ENCODE peak calls at places on chromosomes 4 and X, in ten cellular contexts. B is activated T-cell treated with anti-CD3 and anti-CD28 coated beads, Interleukin-2, amount 50 U/mL, for 4 hours; G is GOT3; N is HS-5; A is adipocyte; W is MM.1S; E is iPS-NIHi11; U is COLO829; R is SIG-M5; T is left colon. K is an unnamed sample.

GRCh38 chr4:153513596-153513995 is 47.4 kb downstream of the TMEM131L start:
- DNase-seq in U (no peak), E (no peak), T (no peak), G (no peak), R (no peak), A (peak), W (no peak), B (no peak), N (peak), K (no peak)

GRCh38 chr4:47662975-47663374 is 174.9 kb downstream of the CORIN start:
- DNase-seq in U (no peak), E (peak), R (no peak), N (no peak), W (peak), B (no peak), G (no peak), A (peak), T (no peak), K (no peak)

GRCh38 chr4:173191623-173192041 is 23.0 kb downstream of the GALNT7 start:
- DNase-seq in E (no peak), R (no peak), G (no peak), A (peak), U (no peak), B (no peak), T (no peak), N (no peak), W (no peak), K (no peak)

GRCh38 chrX:68846536-68846935 is 17.7 kb downstream of the EFNB1 start:
- DNase-seq in A (peak), R (no peak), U (no peak), W (no peak), E (peak), T (no peak), B (no peak), N (no peak), G (no peak), K (no peak)

GRCh38 chr4:90951037-90951436 is 823.8 kb downstream of the CCSER1 start:
- DNase-seq in A (no peak), U (no peak), T (no peak), W (no peak), B (no peak), G (no peak), R (no peak), E (peak), N (peak), K (no peak)

GRCh38 chr4:111506706-111507105 is 638.5 kb upstream of the FAM241A start:
- DNase-seq in E (no peak), T (no peak), N (peak), U (no peak), A (peak), R (no peak), B (no peak), G (no peak), W (no peak), K (no peak)

GRCh38 chrX:38175140-38175539 is 45.5 kb downstream of the SRPX start:
- DNase-seq in W (peak), A (peak), G (no peak), R (no peak), E (peak), U (peak), N (no peak), B (no peak), T (no peak), K (no peak)

GRCh38 chrX:1462596-1463251 is 10.0 kb upstream of the ASMTL start:
- DNase-seq in G (no peak), A (peak), U (no peak), T (peak), N (no peak), W (no peak), R (no peak), E (no peak), B (peak), K (no peak)

GRCh38 chr4:185950891-185951290 is 118.1 kb upstream of the TLR3 start:
- DNase-seq in G (no peak), U (no peak), A (peak), N (peak), B (no peak), T (no peak), W (no peak), R (no peak), E (no peak), K (no peak)

GRCh38 chr4:139898293-139898692 is 232.7 kb downstream of the MGST2 start:
- DNase-seq in A (no peak), R (no peak), W (peak), U (no peak), E (no peak), T (no peak), B (no peak), G (no peak), N (no peak), K (no peak)

GRCh38 chrX:103730746-103731508 is 20.2 kb downstream of the TMEM31 start:
- DNase-seq in T (no peak), G (peak), U (no peak), B (no peak), N (peak), E (peak), R (no peak), A (peak), W (no peak), K (no peak)

GRCh38 chr4:94461506-94461905 is 9.8 kb downstream of the PDLIM5 start:
- DNase-seq in U (no peak), G (no peak), A (no peak), T (no peak), W (no peak), B (no peak), N (no peak), R (no peak), E (no peak), K (no peak)

GRCh38 chrX:13716905-13717304 is 17.5 kb downstream of the TRAPPC2 start:
- DNase-seq in A (no peak), T (no peak), E (no peak), R (no peak), N (no peak), B (no peak), W (peak), G (no peak), U (no peak), K (no peak)

GRCh38 chr4:123649248-123649643 is 252.7 kb downstream of the SPRY1 start:
- DNase-seq in N (no peak), A (no peak), U (no peak), W (no peak), G (no peak), T (no peak), E (no peak), B (no peak), R (no peak), K (no peak)

GRCh38 chr4:1879491-1879890 is 8.3 kb downstream of the NSD2 start:
- DNase-seq in U (no peak), B (no peak), E (no peak), A (no peak), G (no peak), R (peak), W (no peak), N (no peak), T (no peak), K (no peak)

GRCh38 chr4:23022032-23022431 is 329.3 kb downstream of the GBA3 start:
- DNase-seq in G (no peak), E (no peak), W (no peak), B (no peak), N (peak), T (no peak), U (peak), R (no peak), A (no peak), K (no peak)

GRCh38 chrX:262391-262909 is 18.7 kb upstream of the PLCXD1 start:
- DNase-seq in N (no peak), A (no peak), T (no peak), W (no peak), U (no peak), R (no peak), G (no peak), B (no peak), E (no peak), K (no peak)

GRCh38 chr4:93346840-93347239 is 481.7 kb upstream of the ATOH1 start:
- DNase-seq in T (no peak), W (no peak), E (no peak), N (no peak), B (no peak), G (no peak), R (no peak), A (no peak), U (no peak), K (no peak)

GRCh38 chr4:87835192-87835591 is 2.4 kb downstream of the MEPE start:
- DNase-seq in T (no peak), W (no peak), B (no peak), A (no peak), U (no peak), N (no peak), R (no peak), G (no peak), E (no peak), K (no peak)

GRCh38 chr4:123037809-123038208 is 115.4 kb upstream of the NUDT6 start:
- DNase-seq in N (no peak), G (no peak), T (no peak), E (no peak), R (no peak), B (no peak), A (peak), W (no peak), U (no peak), K (no peak)

GRCh38 chr4:161329852-161330251 is 833.9 kb downstream of the FSTL5 start:
- DNase-seq in N (no peak), G (no peak), U (no peak), T (no peak), W (no peak), E (no peak), R (no peak), B (no peak), A (no peak), K (no peak)

GRCh38 chrX:148417934-148418333 is 82.5 kb upstream of the AFF2 start:
- DNase-seq in W (no peak), T (no peak), G (no peak), B (no peak), R (no peak), A (no peak), N (no peak), E (no peak), U (no peak), K (no peak)

GRCh38 chr4:112332398-112332797 is 35.2 kb downstream of the ALPK1 start:
- DNase-seq in B (no peak), A (no peak), R (no peak), W (no peak), T (no peak), E (no peak), U (no peak), G (no peak), N (no peak), K (no peak)

GRCh38 chrX:20432048-20432447 is 165.3 kb upstream of the RPS6KA3 start:
- DNase-seq in B (no peak), W (no peak), G (no peak), U (peak), A (no peak), R (no peak), N (no peak), E (no peak), T (no peak), K (no peak)

GRCh38 chr4:56653461-56654237 is 27.4 kb downstream of the HOPX start:
- DNase-seq in W (no peak), B (no peak), U (no peak), A (no peak), T (no peak), G (no peak), R (no peak), E (no peak), N (no peak), K (no peak)

GRCh38 chr4:26346203-26346620 is 25.4 kb downstream of the RBPJ start:
- DNase-seq in N (no peak), T (no peak), W (no peak), A (no peak), B (no peak), R (no peak), E (peak), G (no peak), U (no peak), K (no peak)

GRCh38 chr4:8730159-8730558 is 137.6 kb downstream of the CPZ start:
- DNase-seq in W (no peak), B (no peak), T (no peak), R (no peak), G (no peak), E (no peak), N (no peak), A (no peak), U (no peak), K (peak)

GRCh38 chr4:39320381-39321115 is 45.6 kb downstream of the RFC1 start:
- DNase-seq in W (no peak), A (peak), R (no peak), T (no peak), G (no peak), N (no peak), U (no peak), E (no peak), B (no peak), K (no peak)

GRCh38 chrX:83521905-83522304 is 13.8 kb downstream of the POU3F4 start:
- DNase-seq in B (no peak), T (no peak), N (no peak), W (no peak), E (no peak), U (no peak), R (no peak), G (no peak), A (no peak), K (no peak)

GRCh38 chrX:48470833-48471118 is 716 bp upstream of the SLC38A5 start:
- DNase-seq in R (no peak), G (no peak), A (no peak), T (no peak), N (no peak), E (no peak), B (no peak), U (no peak), W (no peak), K (no peak)

GRCh38 chr4:89835413-89835812 is 1.5 kb downstream of the SNCA start:
- DNase-seq in B (no peak), T (no peak), G (no peak), E (no peak), A (no peak), W (no peak), N (no peak), U (peak), R (no peak), K (no peak)

GRCh38 chrX:74593593-74593992 is 20.8 kb downstream of the RLIM start:
- DNase-seq in W (no peak), R (no peak), B (no peak), E (no peak), A (peak), G (no peak), T (no peak), N (no peak), U (no peak), K (no peak)

GRCh38 chrX:71626576-71626975 is 8.3 kb upstream of the CXCR3 start:
- DNase-seq in A (no peak), E (no peak), R (no peak), W (no peak), T (peak), N (no peak), G (no peak), U (no peak), B (no peak), K (peak)